ENCODE peak calls at places on chromosomes 11 and 22, in four cellular contexts. One of them, this sample, is unnamed. For H3K4me1, the result is how much of the 10 kb centered on the place peaks cover.

GRCh38 chr11:75325713-75326438 is 25.6 kb downstream of the ARRB1 start:
- DNase-seq in aorta: peak
- DNase-seq in body of pancreas: peak
- DNase-seq in Peyer's patch: peak
- DNase-seq in this sample: no peak

GRCh38 chr11:45974806-45975205 is 52.4 kb downstream of the LARGE2 start:
- DNase-seq in aorta: no peak
- DNase-seq in body of pancreas: no peak
- DNase-seq in Peyer's patch: no peak
- DNase-seq in this sample: no peak

GRCh38 chr22:44549701-44550100 is 51.7 kb upstream of the RTL6 start:
- DNase-seq in aorta: no peak
- DNase-seq in body of pancreas: no peak
- DNase-seq in Peyer's patch: no peak
- DNase-seq in this sample: no peak

GRCh38 chr11:90884181-90884580 is 661.3 kb upstream of the CHORDC1 start:
- DNase-seq in aorta: no peak
- DNase-seq in body of pancreas: no peak
- DNase-seq in Peyer's patch: no peak
- DNase-seq in this sample: no peak

GRCh38 chr11:900545-900944 is 10.1 kb downstream of the CHID1 start:
- DNase-seq in aorta: no peak
- DNase-seq in body of pancreas: no peak
- DNase-seq in Peyer's patch: no peak
- DNase-seq in this sample: no peak

GRCh38 chr11:43366597-43367121 is 7.9 kb downstream of the TTC17 start:
- DNase-seq in aorta: no peak
- DNase-seq in body of pancreas: no peak
- DNase-seq in Peyer's patch: no peak
- DNase-seq in this sample: no peak

GRCh38 chr11:460331-461199 is 10.5 kb downstream of the PTDSS2 start:
- DNase-seq in aorta: no peak
- DNase-seq in body of pancreas: no peak
- DNase-seq in Peyer's patch: no peak
- DNase-seq in this sample: no peak

GRCh38 chr22:20552450-20552894 is 45.1 kb downstream of the MED15 start:
- DNase-seq in aorta: peak
- DNase-seq in body of pancreas: peak
- DNase-seq in Peyer's patch: peak
- DNase-seq in this sample: no peak

GRCh38 chr22:40951795-40952602 is 821 bp downstream of the RBX1 start:
- DNase-seq in aorta: no peak
- DNase-seq in body of pancreas: no peak
- DNase-seq in Peyer's patch: no peak
- DNase-seq in this sample: no peak

DNA sequence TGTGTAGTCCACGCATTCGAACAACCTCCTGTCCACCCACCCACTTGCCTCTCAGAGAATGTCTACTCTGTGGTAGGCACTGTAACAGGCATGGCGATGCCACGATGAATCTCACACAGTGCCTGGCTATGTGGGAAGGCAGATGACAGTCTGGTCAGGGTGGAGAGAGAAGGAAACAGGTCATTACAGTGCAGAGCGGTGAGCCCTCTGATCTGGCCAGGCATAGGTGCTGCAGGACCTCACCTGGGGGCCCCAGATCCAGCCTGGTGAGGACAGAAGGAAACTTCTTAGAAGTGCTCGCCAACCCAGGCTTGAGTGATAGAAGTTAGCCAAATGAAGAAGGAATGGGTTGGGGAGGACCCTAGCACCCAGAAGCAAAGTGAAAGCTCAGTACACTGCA is 19.0 kb upstream of the PEX26 start:
- DNase-seq in aorta: no peak
- DNase-seq in body of pancreas: no peak
- DNase-seq in Peyer's patch: no peak
- DNase-seq in this sample: no peak
- H3K4me1 ChIP-seq in aorta: under half
- H3K4me1 ChIP-seq in body of pancreas: half or more
- H3K4me1 ChIP-seq in Peyer's patch: under half
- H3K4me1 ChIP-seq in this sample: under half

DNA sequence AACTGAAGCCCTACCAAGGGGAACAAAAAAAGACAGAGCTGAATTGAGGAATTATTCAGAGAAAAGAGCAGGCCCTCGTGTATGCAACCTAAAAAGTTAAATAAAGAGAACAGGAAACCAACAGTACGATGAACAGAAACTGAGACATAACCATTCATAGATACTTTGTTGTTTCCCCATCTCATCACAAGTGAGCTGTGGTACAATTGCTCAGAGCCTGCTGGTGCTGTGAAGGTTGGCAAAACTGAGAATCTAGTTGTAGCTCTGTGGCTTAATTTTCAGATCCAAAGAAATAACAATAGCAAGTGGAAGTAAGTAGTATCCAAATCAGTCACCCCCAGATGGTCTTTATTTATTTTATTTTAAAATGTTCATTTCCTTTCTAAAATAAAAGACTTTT is 37.7 kb upstream of the BLID start:
- DNase-seq in aorta: no peak
- DNase-seq in body of pancreas: no peak
- DNase-seq in Peyer's patch: no peak
- DNase-seq in this sample: no peak
- H3K4me3 ChIP-seq in aorta: no peak
- H3K4me3 ChIP-seq in body of pancreas: no peak
- H3K4me3 ChIP-seq in Peyer's patch: no peak
- H3K4me3 ChIP-seq in this sample: no peak

DNA sequence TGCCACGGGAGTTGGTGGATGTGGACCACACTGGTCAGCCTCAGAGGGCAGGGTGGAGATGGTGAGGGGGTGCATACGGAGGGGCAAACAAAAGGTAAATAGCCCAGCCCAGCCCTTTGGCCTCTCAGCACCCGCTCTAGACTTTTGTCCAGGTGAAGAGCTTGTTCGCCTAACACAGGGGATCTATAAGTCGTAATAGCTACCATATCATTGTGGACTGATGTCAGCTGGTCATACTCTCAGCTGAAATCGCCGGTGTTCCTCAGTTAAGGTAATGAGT is 27.0 kb upstream of the TREH start:
- DNase-seq in aorta: no peak
- DNase-seq in body of pancreas: no peak
- DNase-seq in Peyer's patch: no peak
- DNase-seq in this sample: no peak
- H3K4me1 ChIP-seq in aorta: under half
- H3K4me1 ChIP-seq in body of pancreas: under half
- H3K4me1 ChIP-seq in Peyer's patch: under half
- H3K4me1 ChIP-seq in this sample: under half

GRCh38 chr22:37267128-37267587 is 15.2 kb upstream of the CYTH4 start:
- DNase-seq in aorta: peak
- DNase-seq in body of pancreas: no peak
- DNase-seq in Peyer's patch: peak
- DNase-seq in this sample: peak
- H3K4me3 ChIP-seq in aorta: no peak
- H3K4me3 ChIP-seq in body of pancreas: no peak
- H3K4me3 ChIP-seq in Peyer's patch: peak
- H3K4me3 ChIP-seq in this sample: peak

DNA sequence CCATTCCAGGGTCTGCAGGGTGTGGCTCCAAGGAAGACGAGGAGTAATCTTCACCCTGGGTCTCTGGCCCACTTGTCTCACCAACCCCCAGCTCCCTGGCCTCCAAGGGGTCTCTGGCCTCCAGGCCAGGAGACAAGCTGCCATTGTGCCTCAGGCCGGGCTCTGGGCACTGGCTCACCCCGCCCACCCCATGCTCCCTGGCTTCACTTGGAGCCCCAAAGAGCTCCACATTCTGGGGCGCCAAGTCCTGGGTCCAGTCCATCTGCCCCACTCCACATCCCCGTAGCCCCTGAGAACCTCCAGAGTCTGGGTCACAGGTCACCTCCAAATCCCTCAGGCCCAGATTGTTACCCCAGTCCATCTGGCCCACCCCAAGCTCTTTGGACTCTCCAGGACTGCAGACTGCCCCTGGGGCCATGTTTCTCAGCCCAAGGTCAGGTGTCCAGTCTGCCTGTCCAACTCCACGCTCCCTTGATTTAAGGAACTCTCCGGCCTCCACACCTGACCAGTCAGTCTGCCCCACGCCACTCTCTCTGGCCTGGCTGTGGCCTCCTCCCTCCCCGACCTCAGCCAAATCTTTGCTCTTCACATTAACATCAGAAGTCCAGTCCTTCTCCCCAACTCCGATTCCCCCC is 16.2 kb downstream of the TNKS1BP1 start:
- DNase-seq in aorta: no peak
- DNase-seq in body of pancreas: no peak
- DNase-seq in Peyer's patch: no peak
- DNase-seq in this sample: no peak
- H3K4me1 ChIP-seq in aorta: under half
- H3K4me1 ChIP-seq in body of pancreas: half or more
- H3K4me1 ChIP-seq in Peyer's patch: under half
- H3K4me1 ChIP-seq in this sample: under half

DNA sequence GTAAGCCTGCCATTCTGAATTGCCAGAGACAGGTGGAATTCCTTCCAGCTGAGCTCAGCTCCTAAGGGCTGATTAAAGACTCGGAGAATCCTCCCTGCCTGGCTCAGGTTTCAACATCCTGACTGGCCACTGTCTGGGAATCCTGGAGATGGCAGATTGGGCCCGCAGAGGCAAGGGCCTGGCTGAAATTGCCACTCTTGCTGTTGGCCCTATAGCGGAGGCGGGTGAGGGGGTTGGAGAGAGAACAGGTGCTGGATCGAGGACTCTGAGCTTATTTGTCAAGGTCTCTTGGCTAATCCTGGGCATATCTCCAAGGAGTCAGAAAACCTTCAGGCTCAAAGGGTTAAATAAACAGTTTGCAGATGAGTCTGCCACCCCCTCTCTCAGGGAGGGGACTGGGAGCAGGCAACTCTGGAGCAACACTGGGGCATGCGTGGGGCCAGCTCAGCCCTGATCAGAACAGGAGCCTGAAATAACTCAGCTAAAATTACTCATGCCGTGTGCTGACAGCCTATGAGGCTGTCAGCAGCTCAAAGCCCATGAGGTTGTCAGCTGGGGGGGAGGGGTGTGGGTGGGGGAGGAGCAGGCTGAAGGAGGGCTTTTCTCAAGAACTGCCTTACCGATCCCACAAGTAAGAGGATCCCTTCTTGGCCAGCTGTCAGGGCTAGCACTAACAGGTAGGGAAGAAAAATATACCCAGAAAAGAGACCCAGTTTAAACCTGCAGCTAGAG is 14.7 kb upstream of the MFRP start:
- DNase-seq in aorta: peak
- DNase-seq in body of pancreas: peak
- DNase-seq in Peyer's patch: no peak
- DNase-seq in this sample: no peak
- H3K4me3 ChIP-seq in aorta: no peak
- H3K4me3 ChIP-seq in body of pancreas: no peak
- H3K4me3 ChIP-seq in Peyer's patch: peak
- H3K4me3 ChIP-seq in this sample: no peak

This sample was measured in CD8-positive, alpha-beta memory T cell.